ENCODE peak calls at places on chromosomes 6 and 20, in eight cellular contexts. L, E, Z, W, O, S, R and A are unnamed samples.

GRCh38 chr20:2800590-2801458 is at the start of gene CPXM1:
- DNase-seq in Z (no peak), W (peak; percentile 67), L (no peak), O (no peak), R (no peak), E (no peak), S (no peak), A (no peak)

GRCh38 chr6:154481541-154482013 is 28.9 kb downstream of the CNKSR3 start:
- DNase-seq in R (no peak), Z (no peak), L (no peak), O (no peak), E (no peak), S (no peak), W (no peak), A (no peak)

GRCh38 chr20:2914160-2914559 is 40.9 kb downstream of the PTPRA start:
- DNase-seq in E (no peak), Z (no peak), W (peak; percentile 54), S (peak; percentile 20), R (no peak), O (no peak), L (no peak), A (peak; percentile 29)

GRCh38 chr6:14975124-14975815 is 270.6 kb upstream of the JARID2 start:
- DNase-seq in E (no peak), R (peak; percentile 43), S (peak; percentile 4), W (peak; percentile 29), Z (no peak), L (no peak), O (no peak), A (no peak)

GRCh38 chr6:150025201-150025917 is at the start of gene RAET1L:
- DNase-seq in S (peak; percentile 73), W (peak; percentile 37), L (no peak), O (peak; percentile 8), R (peak; percentile 45), E (peak; percentile 41), Z (peak; percentile 67), A (peak; percentile 90)

GRCh38 chr6:112180095-112180820 is 74.1 kb downstream of the LAMA4 start:
- DNase-seq in E (no peak), Z (no peak), O (peak; percentile 73), L (no peak), S (peak; percentile 92), R (peak; percentile 92), W (peak; percentile 92), A (peak; percentile 76)

GRCh38 chr20:22583773-22584629 is at the start of gene FOXA2:
- DNase-seq in W (no peak), R (no peak), E (no peak), O (no peak), L (no peak), Z (no peak), S (no peak), A (peak; percentile 46)

GRCh38 chr6:95280690-95281273 is 296.6 kb upstream of the MANEA start:
- DNase-seq in Z (no peak), E (no peak), O (no peak), S (peak; percentile 50), W (peak; percentile 62), R (peak; percentile 36), L (no peak), A (peak; percentile 31)

GRCh38 chr6:41625442-41625841 is 12.8 kb upstream of the MDFI start:
- DNase-seq in L (no peak), R (no peak), E (peak; percentile 43), Z (no peak), O (no peak), S (no peak), W (peak; percentile 32), A (peak; percentile 77)

GRCh38 chr6:119308048-119308570 is 41.5 kb downstream of the MAN1A1 start:
- DNase-seq in S (peak; percentile 69), O (peak; percentile 78), Z (no peak), E (no peak), R (peak; percentile 84), L (no peak), W (peak; percentile 62), A (peak; percentile 70)

GRCh38 chr20:16007164-16007563 is 566.1 kb downstream of the KIF16B start:
- DNase-seq in O (no peak), W (no peak), L (no peak), E (no peak), Z (no peak), S (no peak), R (no peak), A (no peak)

GRCh38 chr6:152458648-152459047 is 178.5 kb downstream of the SYNE1 start:
- DNase-seq in L (no peak), E (no peak), Z (no peak), W (peak; percentile 53), S (peak; percentile 78), O (no peak), R (peak; percentile 72), A (peak; percentile 6)

GRCh38 chr6:139943391-139943790 is 568.9 kb upstream of the CITED2 start:
- DNase-seq in E (no peak), S (peak; percentile 92), W (peak; percentile 90), R (peak; percentile 89), Z (no peak), O (peak; percentile 86), L (no peak), A (peak; percentile 83)

GRCh38 chr6:73965408-73966145 is 269.6 kb downstream of the CD109 start:
- DNase-seq in L (no peak), Z (no peak), E (no peak), W (no peak), S (no peak), R (no peak), O (no peak), A (no peak)

GRCh38 chr6:55388161-55388560 is 60.9 kb downstream of the GFRAL start:
- DNase-seq in Z (no peak), L (no peak), E (no peak), R (peak; percentile 88), S (peak; percentile 25), W (no peak), O (no peak), A (peak; percentile 52)

GRCh38 chr20:5073154-5074049 is 46.4 kb downstream of the PCNA start:
- DNase-seq in O (peak; percentile 43), W (peak; percentile 58), Z (peak; percentile 95), L (peak; percentile 91), R (peak; percentile 22), E (peak; percentile 89), S (peak; percentile 66), A (peak; percentile 73)

GRCh38 chr6:114740547-114740946 is 397.7 kb upstream of the HS3ST5 start:
- DNase-seq in W (no peak), O (no peak), S (no peak), L (no peak), E (no peak), R (no peak), Z (no peak), A (no peak)

GRCh38 chr6:114733596-114733995 is 390.8 kb upstream of the HS3ST5 start:
- DNase-seq in W (no peak), O (no peak), Z (no peak), E (no peak), L (no peak), R (no peak), S (no peak), A (no peak)

GRCh38 chr6:114739656-114740055 is 396.8 kb upstream of the HS3ST5 start:
- DNase-seq in R (no peak), L (no peak), E (no peak), Z (no peak), W (no peak), O (no peak), S (no peak), A (peak; percentile 3)

DNA sequence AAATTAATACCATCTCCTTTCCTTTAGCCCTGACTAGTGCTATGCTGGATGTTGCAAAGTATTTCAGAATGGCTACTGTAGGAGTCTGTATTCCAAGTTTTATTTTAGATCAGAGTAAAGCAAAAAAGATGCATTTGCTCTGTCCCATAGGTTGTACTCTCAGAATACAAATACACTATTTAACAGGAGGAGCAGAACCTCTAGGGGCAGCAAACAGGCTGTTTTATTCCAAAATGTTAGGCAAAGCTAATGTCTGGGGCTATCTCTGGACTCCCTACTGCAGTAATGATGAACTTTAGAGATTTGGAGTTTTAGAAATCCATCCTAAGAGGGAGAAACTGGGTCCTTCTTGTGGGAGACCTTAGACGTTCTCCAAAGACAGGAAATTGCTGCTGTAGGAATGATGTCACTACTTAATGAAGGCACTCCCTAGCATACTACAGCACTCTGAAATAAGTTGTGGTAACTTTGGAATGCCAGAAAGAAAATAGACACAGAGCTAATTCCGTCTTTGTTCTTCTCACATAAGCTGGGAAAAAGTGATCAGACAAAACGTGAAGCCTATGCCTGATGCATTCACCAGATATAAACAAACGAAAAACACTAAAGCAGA is 392.4 kb upstream of the HS3ST5 start:
- DNase-seq in O (no peak), R (no peak), E (no peak), S (no peak), L (no peak), Z (no peak), W (no peak), A (no peak)
- TF ChIP-seq CTCF in O (peak; percentile 4), R (no peak), E (no peak), S (no peak), L (no peak), Z (no peak), W (no peak), A (no peak)

GRCh38 chr6:134741193-134741521 is 208.7 kb downstream of the ALDH8A1 start:
- DNase-seq in S (no peak), O (no peak), R (no peak), W (no peak), E (no peak), Z (no peak), L (no peak), A (no peak)
- TF ChIP-seq CTCF in S (peak; percentile 14), O (no peak), R (no peak), W (peak; percentile 9), E (no peak), Z (no peak), L (peak; percentile 32), A (no peak)

DNA sequence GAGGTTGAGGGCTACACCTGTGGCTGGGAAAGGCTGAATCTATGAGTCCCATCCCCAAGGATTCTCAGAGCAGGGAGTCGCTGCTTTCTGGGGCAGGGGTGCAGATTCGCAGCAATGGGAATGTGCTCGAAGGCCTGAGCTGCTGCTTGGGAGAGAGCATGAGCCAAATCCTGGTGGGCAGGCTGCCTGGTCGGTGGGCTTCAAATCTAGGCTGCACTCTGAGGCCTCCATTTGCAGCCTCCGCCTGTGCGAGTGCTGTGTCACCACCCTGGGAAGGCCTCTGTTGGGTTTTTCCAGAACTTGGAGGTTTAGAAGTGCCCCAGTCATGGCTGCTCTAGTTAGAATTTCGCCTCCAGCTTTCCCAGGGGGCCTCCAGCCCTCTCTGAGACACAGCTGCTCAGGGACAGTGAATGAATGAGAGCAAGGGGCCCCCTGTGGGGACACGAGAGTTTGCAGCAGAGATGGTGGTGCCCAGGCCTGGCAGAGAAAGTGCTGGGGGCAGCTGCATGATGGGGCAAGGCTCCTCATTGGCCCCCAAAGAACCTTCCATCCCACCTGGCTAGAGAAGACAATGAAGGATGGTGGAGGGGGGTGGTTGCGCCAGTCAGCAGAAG is 31.1 kb upstream of the RNF24 start:
- DNase-seq in S (no peak), L (no peak), R (no peak), Z (peak; percentile 35), W (no peak), O (no peak), E (no peak), A (no peak)
- TF ChIP-seq CTCF in S (no peak), L (no peak), R (no peak), Z (no peak), W (no peak), O (no peak), E (no peak), A (no peak)

DNA sequence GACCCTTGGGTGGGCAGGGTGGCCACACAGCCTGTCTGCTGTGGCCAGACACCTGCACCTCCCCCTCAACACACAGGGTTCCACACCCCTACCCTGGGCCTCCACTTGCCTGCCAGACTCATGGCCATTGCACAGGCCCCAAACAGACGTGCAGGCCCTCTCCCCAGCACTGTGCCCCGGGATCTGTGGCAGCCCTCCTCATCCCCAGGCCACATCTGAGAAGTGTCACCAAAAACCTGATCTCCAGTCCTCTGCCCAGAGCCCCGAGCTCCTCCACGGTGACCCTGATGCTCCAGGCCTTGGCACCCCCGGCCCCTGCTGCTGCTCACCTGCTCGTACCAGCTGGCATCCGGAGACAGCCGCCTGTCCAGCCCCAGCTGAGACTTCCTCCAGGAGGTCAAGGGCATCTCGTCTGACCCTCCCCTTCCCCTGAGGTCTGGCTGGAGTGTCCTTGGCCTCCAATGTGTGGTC is 160.1 kb downstream of the DLL1 start:
- DNase-seq in L (no peak), R (no peak), S (no peak), O (no peak), W (no peak), Z (peak; percentile 39), E (no peak), A (no peak)
- TF ChIP-seq CTCF in L (no peak), R (no peak), S (no peak), O (no peak), W (no peak), Z (no peak), E (no peak), A (no peak)